ENCODE peak calls at places on chromosomes 7 and 10, in seven cellular contexts. P is progenitor cell of endocrine pancreas, H is BJ, W is astrocyte of the spinal cord, N is dorsolateral prefrontal cortex, K is upper lobe of right lung, A is psoas muscle. J is an unnamed sample.

GRCh38 chr10:28627102-28627501 is 50.2 kb upstream of the BAMBI start:
- DNase-seq in P (no peak), H (no peak), W (peak; percentile 68), N (no peak), K (no peak), A (no peak), J (no peak)

GRCh38 chr7:106499897-106500296 is 161.1 kb downstream of the CCDC71L start:
- DNase-seq in P (no peak), H (no peak), W (no peak), N (no peak), K (no peak), A (no peak), J (no peak)

GRCh38 chr7:40437498-40437897 is 302.7 kb downstream of the SUGCT start:
- DNase-seq in P (no peak), H (peak; percentile 98), W (peak; percentile 88), N (no peak), K (no peak), A (no peak), J (no peak)

GRCh38 chr10:29658984-29659769 is 24.4 kb upstream of the SVIL start:
- DNase-seq in P (no peak), H (peak; percentile 98), W (peak; percentile 100), N (no peak), K (peak; percentile 76), A (peak; percentile 63), J (no peak)

GRCh38 chr7:147485660-147486210 is 1104.8 kb upstream of the C7orf33 start:
- DNase-seq in P (no peak), H (no peak), W (no peak), N (no peak), K (no peak), A (no peak), J (no peak)

GRCh38 chr10:121002586-121003205 is 151.5 kb downstream of the WDR11 start:
- DNase-seq in P (no peak), H (no peak), W (no peak), N (no peak), K (no peak), A (no peak), J (no peak)

GRCh38 chr7:96701258-96701657 is 8.4 kb downstream of the SEM1 start:
- DNase-seq in P (no peak), H (no peak), W (no peak), N (no peak), K (no peak), A (no peak), J (no peak)

GRCh38 chr10:117470733-117471132 is 71.8 kb upstream of the EMX2 start:
- DNase-seq in P (no peak), H (no peak), W (no peak), N (no peak), K (no peak), A (no peak), J (no peak)

GRCh38 chr7:157009170-157009777 is 1.2 kb downstream of the MNX1 start:
- DNase-seq in P (no peak), H (no peak), W (no peak), N (no peak), K (peak; percentile 66), A (no peak), J (no peak)

GRCh38 chr10:123202526-123202925 is 48.3 kb downstream of the BUB3 start:
- DNase-seq in P (no peak), H (no peak), W (no peak), N (no peak), K (no peak), A (no peak), J (no peak)

GRCh38 chr7:155598810-155599210 is 45.7 kb upstream of the RBM33 start:
- DNase-seq in P (peak; percentile 82), H (no peak), W (peak; percentile 67), N (peak; percentile 89), K (peak; percentile 92), A (peak; percentile 76), J (peak; percentile 85)

GRCh38 chr10:51999089-51999488 is 299.7 kb upstream of the CSTF2T start:
- DNase-seq in P (no peak), H (no peak), W (no peak), N (no peak), K (no peak), A (no peak), J (no peak)

DNA sequence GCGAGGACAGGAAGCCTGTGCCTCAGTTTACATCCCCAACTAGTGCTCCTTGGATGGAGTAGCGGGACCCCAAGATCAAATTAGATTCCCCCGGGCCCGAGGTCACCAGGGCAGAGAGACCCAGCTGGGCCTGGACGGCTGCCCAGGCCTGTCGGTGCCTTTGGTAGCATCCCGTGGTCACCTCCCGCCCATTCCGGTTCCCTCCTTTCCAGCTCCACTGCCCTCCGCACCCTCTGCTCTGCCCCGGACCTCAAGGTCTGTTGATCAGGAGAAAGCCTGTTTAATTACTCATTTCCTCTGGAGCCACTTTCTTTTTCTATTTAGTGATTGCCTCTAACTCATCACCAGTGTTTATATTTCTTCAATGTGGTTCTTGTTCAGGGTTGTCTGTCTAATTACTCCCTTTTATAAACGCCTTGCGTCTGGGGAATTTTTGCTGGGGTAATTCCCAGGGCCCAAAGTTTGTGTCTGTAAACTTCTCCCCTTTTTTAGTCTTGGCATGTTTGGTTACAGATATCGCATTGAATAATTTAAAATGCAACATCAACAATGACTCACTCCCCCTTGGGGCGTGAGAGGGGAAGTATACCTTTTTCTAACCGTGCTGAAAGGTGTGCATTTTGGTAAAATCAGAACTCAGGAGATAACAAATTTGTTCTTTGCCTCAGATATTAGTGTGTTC is 1.9 kb downstream of the FOXK1 start:
- DNase-seq in P (no peak), H (peak; percentile 31), W (peak; percentile 63), N (no peak), K (peak; percentile 77), A (peak; percentile 58), J (no peak)
- TF ChIP-seq CTCF in P (peak; percentile 46), H (peak; percentile 25), W (no peak), N (no peak), K (peak; percentile 31), A (no peak), J (peak; percentile 39)

GRCh38 chr10:71982269-71983178 is 18.3 kb downstream of the CHST3 start:
- DNase-seq in P (no peak), H (no peak), W (no peak), N (no peak), K (no peak), A (no peak), J (no peak)
- TF ChIP-seq CTCF in P (no peak), H (no peak), W (peak; percentile 6), N (no peak), K (no peak), A (no peak), J (no peak)

DNA sequence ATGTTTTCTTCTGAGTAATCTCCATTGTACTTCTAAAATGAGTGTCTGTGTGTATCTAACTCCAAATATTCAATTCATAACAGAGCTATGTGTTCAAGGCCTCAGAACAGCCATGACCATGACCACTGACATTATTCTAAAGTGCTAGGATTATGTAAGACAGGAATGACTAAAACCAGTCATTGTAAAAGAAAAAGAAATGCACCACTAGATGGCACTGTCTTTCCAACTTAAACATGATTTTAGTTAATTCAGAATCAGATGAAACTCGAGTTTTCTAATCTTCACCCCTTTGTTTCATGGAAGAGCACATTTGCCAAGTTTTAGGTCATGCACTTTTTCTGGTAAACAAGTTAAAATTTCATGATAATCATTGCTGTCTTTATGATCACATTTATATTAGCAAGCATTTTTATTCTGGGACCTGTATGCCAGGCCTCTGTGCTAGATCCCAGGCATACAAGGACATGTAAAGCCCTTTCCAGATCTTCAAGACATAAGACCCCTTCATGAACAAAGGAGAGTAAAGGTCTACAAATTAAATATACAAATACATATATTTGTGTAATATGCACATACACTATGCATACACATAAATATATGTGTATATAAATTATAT is 26.1 kb upstream of the RSU1 start:
- DNase-seq in P (no peak), H (peak; percentile 47), W (peak; percentile 83), N (no peak), K (no peak), A (no peak), J (no peak)
- TF ChIP-seq CTCF in P (peak; percentile 72), H (peak; percentile 41), W (peak; percentile 34), N (peak; percentile 77), K (peak; percentile 70), A (peak; percentile 73), J (peak; percentile 84)

DNA sequence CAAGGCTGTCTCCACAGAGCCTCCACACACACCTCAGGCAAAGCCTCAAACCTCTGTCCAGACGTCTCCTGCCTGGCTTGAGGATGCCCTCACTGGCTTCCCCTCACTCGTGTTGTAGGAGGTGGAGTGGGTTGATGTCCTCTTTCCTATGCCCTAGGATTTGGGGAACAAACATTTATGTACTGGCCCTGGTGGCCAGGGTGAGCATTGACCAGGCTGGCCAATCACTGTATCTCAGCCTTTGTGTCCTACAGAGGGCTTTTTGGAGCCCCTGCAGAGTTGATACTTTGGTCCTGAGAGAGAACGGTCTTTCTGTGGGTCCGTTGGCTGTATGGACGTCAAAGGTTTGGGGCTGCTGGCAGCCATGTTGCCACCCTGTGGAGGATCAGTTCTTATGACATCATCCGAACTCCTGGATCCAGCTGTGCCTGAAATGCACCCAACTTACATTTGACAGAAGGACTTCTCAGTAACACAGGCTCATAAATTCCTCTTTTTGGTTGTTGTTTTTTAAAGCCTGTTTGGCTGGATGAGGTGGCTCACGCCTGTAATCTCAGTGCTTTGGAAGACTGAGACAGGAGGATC is 2.3 kb upstream of the GRID2IP start:
- DNase-seq in P (no peak), H (no peak), W (no peak), N (no peak), K (no peak), A (no peak), J (no peak)
- TF ChIP-seq CTCF in P (no peak), H (no peak), W (peak; percentile 4), N (no peak), K (peak; percentile 10), A (no peak), J (peak; percentile 57)

DNA sequence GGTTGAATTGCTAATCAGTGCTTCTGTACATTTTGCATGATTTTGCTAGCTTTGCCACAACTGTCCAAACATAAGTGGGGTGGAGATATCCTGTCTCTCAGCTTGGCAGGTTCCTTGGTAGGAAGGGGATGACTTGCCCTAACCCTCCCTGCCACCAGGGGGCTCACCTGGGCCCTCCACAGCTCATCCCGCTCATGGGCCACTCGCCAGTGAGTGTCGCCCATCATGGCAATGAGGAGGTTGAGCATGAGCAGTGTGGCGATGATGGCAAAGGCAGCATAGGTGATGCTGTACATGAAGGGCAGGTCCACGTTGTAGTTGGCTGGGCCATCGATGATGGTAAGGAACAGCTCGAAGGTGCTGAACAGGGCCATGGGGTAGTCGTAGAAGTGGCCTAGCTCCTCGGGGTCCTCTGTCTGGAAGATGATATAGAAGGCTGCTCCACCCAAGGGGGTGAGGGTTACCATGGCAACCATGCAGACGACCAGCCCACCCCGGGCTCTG is 12.2 kb downstream of the TRPV6 start:
- DNase-seq in P (no peak), H (no peak), W (no peak), N (no peak), K (no peak), A (no peak), J (no peak)
- TF ChIP-seq CTCF in P (peak; percentile 53), H (peak; percentile 46), W (peak; percentile 43), N (peak; percentile 51), K (peak; percentile 47), A (peak; percentile 16), J (peak; percentile 61)